ENCODE peak calls at places on chromosomes 4 and X, in eight cellular contexts. H, M, K, L, C, Z, I and E are unnamed samples.

GRCh38 chr4:43113196-43113595 is 220.7 kb downstream of the GRXCR1 start:
- DNase-seq in H (no peak), M (no peak), K (no peak), L (no peak), C (no peak), Z (no peak), I (no peak), E (no peak)

GRCh38 chr4:76067652-76068286 is 6.7 kb upstream of the ART3 start:
- DNase-seq in H (peak), M (peak), K (peak), L (no peak), C (peak), Z (peak), I (no peak), E (peak)

GRCh38 chr4:38804654-38805295 is at the start of gene TLR1:
- DNase-seq in H (no peak), M (peak), K (peak), L (no peak), C (no peak), Z (peak), I (no peak), E (peak)

GRCh38 chrX:104282326-104282725 is 27.6 kb upstream of the ESX1 start:
- DNase-seq in H (no peak), M (no peak), K (no peak), L (no peak), C (no peak), Z (no peak), I (no peak), E (no peak)

GRCh38 chrX:22690116-22690515 is 309.6 kb upstream of the DDX53 start:
- DNase-seq in H (no peak), M (no peak), K (no peak), L (no peak), C (no peak), Z (peak), I (no peak), E (no peak)

GRCh38 chr4:5631352-5632042 is 76.9 kb downstream of the EVC2 start:
- DNase-seq in H (no peak), M (peak), K (no peak), L (no peak), C (no peak), Z (no peak), I (no peak), E (peak)

GRCh38 chr4:6443035-6444023 is 29.1 kb downstream of the PPP2R2C start:
- DNase-seq in H (no peak), M (no peak), K (no peak), L (no peak), C (no peak), Z (no peak), I (no peak), E (no peak)

GRCh38 chrX:136130931-136131843 is 16.1 kb upstream of the FHL1 start:
- DNase-seq in H (no peak), M (peak), K (peak), L (peak), C (no peak), Z (peak), I (no peak), E (peak)

GRCh38 chr4:76305971-76306881 is at the start of gene STBD1:
- DNase-seq in H (no peak), M (peak), K (peak), L (peak), C (peak), Z (peak), I (no peak), E (peak)

GRCh38 chr4:74390677-74391076 is 25.7 kb downstream of the EREG start:
- DNase-seq in H (no peak), M (no peak), K (no peak), L (no peak), C (no peak), Z (no peak), I (no peak), E (no peak)

GRCh38 chr4:3767569-3768288 is 1.5 kb downstream of the ADRA2C start:
- DNase-seq in H (no peak), M (peak), K (peak), L (no peak), C (no peak), Z (no peak), I (no peak), E (peak)

GRCh38 chrX:2176733-2177132 is 324.0 kb downstream of the DHRSX start:
- DNase-seq in H (no peak), M (no peak), K (no peak), L (no peak), C (no peak), Z (no peak), I (no peak), E (no peak)

GRCh38 chrX:78710146-78710545 is 37.4 kb upstream of the LPAR4 start:
- DNase-seq in H (no peak), M (peak), K (no peak), L (no peak), C (no peak), Z (peak), I (no peak), E (no peak)

GRCh38 chr4:83828601-83829000 is 292.7 kb downstream of the GPAT3 start:
- DNase-seq in H (no peak), M (peak), K (no peak), L (no peak), C (no peak), Z (no peak), I (no peak), E (no peak)

GRCh38 chrX:14922437-14922836 is 49.2 kb downstream of the MOSPD2 start:
- DNase-seq in H (no peak), M (peak), K (no peak), L (no peak), C (no peak), Z (peak), I (no peak), E (peak)

GRCh38 chr4:73576366-73576765 is 43.9 kb downstream of the RASSF6 start:
- DNase-seq in H (no peak), M (peak), K (no peak), L (no peak), C (no peak), Z (peak), I (no peak), E (peak)